ENCODE peak calls at places on chromosomes 5 and 9, in seven cellular contexts. J is endodermal cell, O is neuronal stem cell, B is IMR-90, P is Peyer's patch, L is esophagus squamous epithelium, X is fibroblast of lung. Z is an unnamed sample. For H3K9me3, the result is how much of the 10 kb centered on the place peaks cover.

GRCh38 chr5:6143523-6143922 is 234.8 kb downstream of the MED10 start:
- DNase-seq in J (peak), O (no peak), B (no peak), P (no peak), L (no peak), X (no peak), Z (no peak)

GRCh38 chr5:62560786-62561185 is 17.8 kb upstream of the LRRC70 start:
- DNase-seq in J (no peak), O (no peak), B (no peak), P (no peak), L (no peak), X (peak), Z (no peak)

GRCh38 chr9:20240498-20240897 is 381.8 kb downstream of the MLLT3 start:
- DNase-seq in J (no peak), O (no peak), B (no peak), P (no peak), L (no peak), X (no peak), Z (no peak)

GRCh38 chr5:34675857-34676256 is 19.7 kb downstream of the RAI14 start:
- DNase-seq in J (no peak), O (no peak), B (peak), P (no peak), L (no peak), X (no peak), Z (no peak)

GRCh38 chr5:87277279-87277835 is 9.7 kb downstream of the RASA1 start:
- DNase-seq in J (no peak), O (no peak), B (peak), P (no peak), L (no peak), X (peak), Z (no peak)

GRCh38 chr9:2916382-2916985 is 72.6 kb upstream of the PUM3 start:
- DNase-seq in J (no peak), O (no peak), B (no peak), P (no peak), L (no peak), X (no peak), Z (no peak)

GRCh38 chr9:132846918-132847515 is 31.1 kb downstream of the AK8 start:
- DNase-seq in J (no peak), O (no peak), B (no peak), P (no peak), L (no peak), X (no peak), Z (no peak)

GRCh38 chr5:16660982-16661381 is 44.2 kb upstream of the RETREG1 start:
- DNase-seq in J (peak), O (no peak), B (no peak), P (no peak), L (no peak), X (no peak), Z (no peak)

GRCh38 chr5:129771058-129771838 is 23.4 kb downstream of the MINAR2 start:
- DNase-seq in J (peak), O (peak), B (peak), P (peak), L (no peak), X (peak), Z (peak)

GRCh38 chr9:109816490-109816889 is 36.5 kb downstream of the PALM2AKAP2 start:
- DNase-seq in J (no peak), O (no peak), B (peak), P (no peak), L (no peak), X (peak), Z (peak)

GRCh38 chr5:176337913-176338312 is 23.7 kb downstream of the KIAA1191 start:
- DNase-seq in J (no peak), O (no peak), B (no peak), P (no peak), L (no peak), X (no peak), Z (no peak)

GRCh38 chr9:27086818-27087680 is 22.0 kb upstream of the TEK start:
- DNase-seq in J (no peak), O (no peak), B (peak), P (no peak), L (no peak), X (peak), Z (no peak)

GRCh38 chr9:100379862-100380261 is 27.1 kb upstream of the TEX10 start:
- DNase-seq in J (no peak), O (no peak), B (peak), P (no peak), L (no peak), X (peak), Z (no peak)

GRCh38 chr9:113566712-113567071 is 103.2 kb downstream of the RGS3 start:
- DNase-seq in J (no peak), O (no peak), B (no peak), P (peak), L (no peak), X (no peak), Z (no peak)

GRCh38 chr9:107504585-107505455 is 15.3 kb upstream of the KLF4 start:
- DNase-seq in J (no peak), O (no peak), B (peak), P (peak), L (no peak), X (peak), Z (no peak)

GRCh38 chr9:87342743-87343142 is 154.9 kb upstream of the DAPK1 start:
- DNase-seq in J (no peak), O (no peak), B (no peak), P (no peak), L (no peak), X (no peak), Z (peak)

GRCh38 chr5:150515446-150515845 is 7.5 kb downstream of the NDST1 start:
- DNase-seq in J (no peak), O (no peak), B (peak), P (no peak), L (no peak), X (peak), Z (no peak)
- H3K27ac ChIP-seq in J (no peak), O (no peak), B (peak), P (peak), L (peak), X (peak), Z (peak)

GRCh38 chr5:179154346-179154990 is 94.3 kb downstream of the ZNF354C start:
- DNase-seq in J (peak), O (no peak), B (no peak), P (no peak), L (no peak), X (no peak), Z (no peak)
- H3K9me3 ChIP-seq in J (under half), O (under half), B (under half), P (under half), L (under half), X (under half), Z (under half)

GRCh38 chr5:158500019-158500418 is 599.7 kb downstream of the EBF1 start:
- DNase-seq in J (no peak), O (no peak), B (no peak), P (no peak), L (no peak), X (no peak), Z (no peak)
- H3K27ac ChIP-seq in J (no peak), O (no peak), B (no peak), P (no peak), L (no peak), X (no peak), Z (no peak)

GRCh38 chr5:134979416-134979815 is 11.7 kb downstream of the CATSPER3 start:
- DNase-seq in J (no peak), O (no peak), B (no peak), P (no peak), L (no peak), X (no peak), Z (no peak)
- H3K9me3 ChIP-seq in J (half or more), O (under half), B (under half), P (under half), L (under half), X (under half), Z (under half)

DNA sequence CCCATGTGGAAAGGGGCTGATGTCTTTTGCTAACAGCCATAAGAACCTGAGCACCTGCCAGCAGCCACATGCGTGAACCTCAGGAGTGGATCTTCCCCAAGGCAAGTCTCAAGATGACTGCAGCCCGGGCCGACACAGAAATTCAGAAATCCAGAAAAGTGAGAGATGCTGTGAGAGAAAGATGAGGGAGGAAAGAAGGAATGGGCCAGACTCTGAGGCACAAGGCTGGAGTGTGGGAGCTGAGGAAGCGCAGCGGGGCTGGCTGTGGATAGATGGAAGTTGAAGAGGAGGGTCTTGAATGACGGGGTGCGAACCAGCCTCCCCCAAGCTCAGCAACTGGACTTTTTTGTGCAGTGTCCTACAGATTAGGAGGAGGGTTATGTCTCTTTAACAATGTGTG is 337.8 kb downstream of the GADD45G start:
- DNase-seq in J (no peak), O (no peak), B (no peak), P (no peak), L (no peak), X (no peak), Z (no peak)
- H3K27ac ChIP-seq in J (no peak), O (no peak), B (no peak), P (no peak), L (no peak), X (no peak), Z (peak)

GRCh38 chr5:179128041-179128365 is 67.8 kb downstream of the ZNF354C start:
- DNase-seq in J (no peak), O (no peak), B (no peak), P (peak), L (no peak), X (no peak), Z (no peak)

GRCh38 chr5:179128976-179129375 is 68.8 kb downstream of the ZNF354C start:
- DNase-seq in J (peak), O (no peak), B (no peak), P (no peak), L (no peak), X (no peak), Z (no peak)

GRCh38 chr5:179130101-179130681 is 70.0 kb downstream of the ZNF354C start:
- DNase-seq in J (peak), O (no peak), B (no peak), P (no peak), L (no peak), X (no peak), Z (no peak)

GRCh38 chr5:179131321-179131835 is 71.2 kb downstream of the ZNF354C start:
- DNase-seq in J (no peak), O (no peak), B (no peak), P (no peak), L (no peak), X (no peak), Z (no peak)

GRCh38 chr5:179129607-179130071 is 69.5 kb downstream of the ZNF354C start:
- DNase-seq in J (peak), O (no peak), B (no peak), P (no peak), L (no peak), X (no peak), Z (peak)
- H3K9me3 ChIP-seq in J (under half), O (under half), B (under half), P (under half), L (under half), X (under half), Z (under half)

GRCh38 chr9:37121881-37122280 is 1.5 kb downstream of the ZCCHC7 start:
- DNase-seq in J (no peak), O (no peak), B (no peak), P (no peak), L (no peak), X (peak), Z (peak)
- H3K27ac ChIP-seq in J (no peak), O (no peak), B (no peak), P (no peak), L (no peak), X (no peak), Z (peak)

GRCh38 chr5:27463446-27464149 is 425.2 kb upstream of the CDH9 start:
- DNase-seq in J (no peak), O (no peak), B (no peak), P (no peak), L (no peak), X (no peak), Z (no peak)
- H3K9me3 ChIP-seq in J (under half), O (under half), B (under half), P (under half), L (under half), X (under half), Z (under half)

DNA sequence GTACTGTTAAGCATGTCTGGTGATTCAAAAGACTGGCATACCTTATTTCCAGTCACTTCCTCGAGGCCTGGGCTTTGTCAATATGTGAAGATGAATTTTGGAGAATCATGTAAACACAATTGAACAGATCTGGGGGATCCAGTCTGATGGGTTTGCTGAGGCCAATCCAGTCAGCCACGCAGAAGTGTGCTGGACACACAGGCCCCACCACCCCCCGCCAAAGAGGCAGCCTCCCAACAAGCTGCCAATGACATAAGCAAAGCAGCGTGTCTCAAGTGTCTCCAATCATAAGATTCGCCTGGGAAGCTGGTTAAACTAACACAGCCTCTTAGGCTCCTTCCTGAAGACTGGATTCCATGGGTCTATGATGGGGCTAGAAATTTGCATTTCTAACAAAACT is 192.9 kb upstream of the KLF9 start:
- DNase-seq in J (no peak), O (no peak), B (no peak), P (no peak), L (no peak), X (no peak), Z (no peak)
- H3K27ac ChIP-seq in J (no peak), O (no peak), B (no peak), P (no peak), L (no peak), X (no peak), Z (no peak)

DNA sequence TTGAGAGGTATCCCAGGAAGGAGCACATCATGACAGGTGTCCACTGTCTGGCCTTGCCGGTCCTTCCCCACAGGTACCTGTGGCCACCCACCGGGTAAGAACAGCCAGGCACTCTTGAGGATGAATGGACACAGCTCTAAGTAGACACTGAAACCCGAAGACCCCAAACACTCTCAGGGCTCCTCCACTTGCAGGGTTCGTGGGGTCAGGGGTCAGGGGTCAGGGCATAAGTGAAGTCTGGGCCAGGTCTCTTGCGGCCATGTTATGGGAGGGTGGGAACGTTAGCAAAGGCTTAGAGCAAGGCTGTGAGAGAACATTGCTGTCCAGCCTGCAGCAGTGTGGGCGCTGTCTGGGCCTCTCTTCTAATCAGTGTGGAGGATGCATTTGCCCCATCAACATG is 40.0 kb downstream of the MAPK9 start:
- DNase-seq in J (no peak), O (no peak), B (no peak), P (no peak), L (no peak), X (no peak), Z (no peak)
- H3K9me3 ChIP-seq in J (half or more), O (half or more), B (half or more), P (under half), L (under half), X (under half), Z (under half)